ENCODE peak calls at places on chromosome 1, in seven cellular contexts. One of them, this sample, is unnamed.

GRCh38 chr1:18447509-18448220 is 33.1 kb upstream of the KLHDC7A start:
- DNase-seq in astrocyte: no peak
- DNase-seq in left ventricle myocardium inferior: no peak
- DNase-seq in neural progenitor cell: no peak
- DNase-seq in HCT116: no peak
- DNase-seq in A673: no peak
- DNase-seq in dorsolateral prefrontal cortex: no peak
- DNase-seq in this sample: no peak

GRCh38 chr1:199149591-199149990 is 510.8 kb downstream of the PTPRC start:
- DNase-seq in left ventricle myocardium inferior: no peak
- DNase-seq in A673: no peak
- DNase-seq in neural progenitor cell: no peak
- DNase-seq in astrocyte: no peak
- DNase-seq in HCT116: no peak
- DNase-seq in dorsolateral prefrontal cortex: no peak
- DNase-seq in this sample: no peak

GRCh38 chr1:21082078-21082477 is 94.6 kb downstream of the EIF4G3 start:
- DNase-seq in neural progenitor cell: no peak
- DNase-seq in HCT116: no peak
- DNase-seq in A673: no peak
- DNase-seq in left ventricle myocardium inferior: no peak
- DNase-seq in dorsolateral prefrontal cortex: no peak
- DNase-seq in astrocyte: no peak
- DNase-seq in this sample: no peak

GRCh38 chr1:235708390-235708962 is 58.9 kb upstream of the GNG4 start:
- DNase-seq in A673: no peak
- DNase-seq in dorsolateral prefrontal cortex: no peak
- DNase-seq in left ventricle myocardium inferior: no peak
- DNase-seq in astrocyte: peak; percentile 43
- DNase-seq in neural progenitor cell: no peak
- DNase-seq in HCT116: peak; percentile 79
- DNase-seq in this sample: no peak

GRCh38 chr1:202034683-202035462 is 24.5 kb downstream of the ELF3 start:
- DNase-seq in HCT116: peak; percentile 91
- DNase-seq in A673: peak; percentile 93
- DNase-seq in left ventricle myocardium inferior: peak; percentile 71
- DNase-seq in dorsolateral prefrontal cortex: no peak
- DNase-seq in neural progenitor cell: no peak
- DNase-seq in astrocyte: peak; percentile 96
- DNase-seq in this sample: peak; percentile 70

GRCh38 chr1:162670928-162671663 is 38.8 kb downstream of the DDR2 start:
- DNase-seq in HCT116: no peak
- DNase-seq in left ventricle myocardium inferior: no peak
- DNase-seq in astrocyte: peak; percentile 77
- DNase-seq in A673: no peak
- DNase-seq in dorsolateral prefrontal cortex: no peak
- DNase-seq in neural progenitor cell: no peak
- DNase-seq in this sample: peak; percentile 53

GRCh38 chr1:41365772-41366427 is 4.7 kb downstream of the FOXO6 start:
- DNase-seq in A673: peak; percentile 63
- DNase-seq in neural progenitor cell: peak; percentile 43
- DNase-seq in dorsolateral prefrontal cortex: peak; percentile 36
- DNase-seq in left ventricle myocardium inferior: no peak
- DNase-seq in astrocyte: no peak
- DNase-seq in HCT116: no peak
- DNase-seq in this sample: no peak

GRCh38 chr1:237760981-237761380 is 129.7 kb downstream of the ZP4 start:
- DNase-seq in A673: no peak
- DNase-seq in astrocyte: no peak
- DNase-seq in dorsolateral prefrontal cortex: no peak
- DNase-seq in neural progenitor cell: no peak
- DNase-seq in HCT116: no peak
- DNase-seq in left ventricle myocardium inferior: no peak
- DNase-seq in this sample: no peak

GRCh38 chr1:18059206-18059605 is 48.4 kb upstream of the IGSF21 start:
- DNase-seq in neural progenitor cell: no peak
- DNase-seq in A673: no peak
- DNase-seq in dorsolateral prefrontal cortex: peak; percentile 57
- DNase-seq in astrocyte: no peak
- DNase-seq in left ventricle myocardium inferior: no peak
- DNase-seq in HCT116: no peak
- DNase-seq in this sample: no peak

GRCh38 chr1:13583592-13583963 is at the start of gene PDPN:
- DNase-seq in left ventricle myocardium inferior: peak; percentile 43
- DNase-seq in HCT116: no peak
- DNase-seq in neural progenitor cell: peak; percentile 86
- DNase-seq in A673: peak; percentile 18
- DNase-seq in dorsolateral prefrontal cortex: no peak
- DNase-seq in astrocyte: peak; percentile 59
- DNase-seq in this sample: peak; percentile 86

GRCh38 chr1:172352435-172352834 is 68.0 kb upstream of the C1orf105 start:
- DNase-seq in left ventricle myocardium inferior: no peak
- DNase-seq in HCT116: peak; percentile 73
- DNase-seq in neural progenitor cell: no peak
- DNase-seq in astrocyte: peak; percentile 77
- DNase-seq in dorsolateral prefrontal cortex: no peak
- DNase-seq in A673: no peak
- DNase-seq in this sample: no peak

GRCh38 chr1:172354291-172354940 is 66.1 kb upstream of the C1orf105 start:
- DNase-seq in astrocyte: no peak
- DNase-seq in A673: no peak
- DNase-seq in HCT116: no peak
- DNase-seq in dorsolateral prefrontal cortex: no peak
- DNase-seq in neural progenitor cell: no peak
- DNase-seq in left ventricle myocardium inferior: no peak
- DNase-seq in this sample: no peak

GRCh38 chr1:172350781-172351180 is 69.7 kb upstream of the C1orf105 start:
- DNase-seq in left ventricle myocardium inferior: no peak
- DNase-seq in A673: no peak
- DNase-seq in astrocyte: no peak
- DNase-seq in HCT116: no peak
- DNase-seq in neural progenitor cell: no peak
- DNase-seq in dorsolateral prefrontal cortex: no peak
- DNase-seq in this sample: no peak

GRCh38 chr1:172351347-172351746 is 69.1 kb upstream of the C1orf105 start:
- DNase-seq in astrocyte: peak; percentile 39
- DNase-seq in HCT116: no peak
- DNase-seq in left ventricle myocardium inferior: no peak
- DNase-seq in dorsolateral prefrontal cortex: no peak
- DNase-seq in A673: peak; percentile 43
- DNase-seq in neural progenitor cell: no peak
- DNase-seq in this sample: no peak

DNA sequence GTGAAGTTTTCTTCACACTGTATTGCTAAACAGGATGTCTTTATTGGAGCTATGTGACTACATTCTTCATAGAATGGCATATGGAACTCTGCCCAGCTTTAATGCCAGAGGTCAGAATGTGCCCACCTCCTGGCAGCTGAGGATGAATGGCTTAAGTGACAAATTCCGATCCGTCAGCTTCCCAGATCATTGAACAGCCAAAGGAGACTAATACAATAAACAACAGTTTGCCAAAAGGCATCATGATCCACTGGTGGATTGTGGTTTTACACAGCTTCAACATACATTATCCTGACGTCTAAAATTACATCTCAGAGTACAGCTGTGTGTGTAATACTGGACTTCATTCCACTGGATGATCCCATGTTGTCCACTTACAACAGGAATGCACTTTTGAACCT is 68.7 kb upstream of the C1orf105 start:
- DNase-seq in HCT116: no peak
- DNase-seq in dorsolateral prefrontal cortex: no peak
- DNase-seq in neural progenitor cell: no peak
- DNase-seq in A673: peak; percentile 26
- DNase-seq in astrocyte: peak; percentile 83
- DNase-seq in left ventricle myocardium inferior: no peak
- DNase-seq in this sample: no peak
- H3K27ac ChIP-seq in HCT116: peak overlapping the region; percentile 37
- H3K27ac ChIP-seq in dorsolateral prefrontal cortex: no peak overlapping the region
- H3K27ac ChIP-seq in neural progenitor cell: no peak overlapping the region
- H3K27ac ChIP-seq in A673: peak overlapping the region; percentile 8
- H3K27ac ChIP-seq in astrocyte: peak overlapping the region; percentile 25
- H3K27ac ChIP-seq in left ventricle myocardium inferior: no peak overlapping the region
- H3K27ac ChIP-seq in this sample: no peak overlapping the region

GRCh38 chr1:10794724-10795304 is 1.6 kb downstream of the CASZ1 start:
- DNase-seq in A673: peak; percentile 23
- DNase-seq in dorsolateral prefrontal cortex: no peak
- DNase-seq in left ventricle myocardium inferior: peak; percentile 59
- DNase-seq in HCT116: no peak
- DNase-seq in neural progenitor cell: peak; percentile 66
- DNase-seq in astrocyte: no peak
- DNase-seq in this sample: no peak

GRCh38 chr1:10795305-10796021 is 983 bp downstream of the CASZ1 start:
- DNase-seq in left ventricle myocardium inferior: peak; percentile 37
- DNase-seq in dorsolateral prefrontal cortex: no peak
- DNase-seq in astrocyte: no peak
- DNase-seq in HCT116: no peak
- DNase-seq in neural progenitor cell: peak; percentile 45
- DNase-seq in A673: peak; percentile 35
- DNase-seq in this sample: no peak

GRCh38 chr1:10790155-10790707 is 6.2 kb downstream of the CASZ1 start:
- DNase-seq in A673: no peak
- DNase-seq in astrocyte: no peak
- DNase-seq in HCT116: no peak
- DNase-seq in neural progenitor cell: no peak
- DNase-seq in dorsolateral prefrontal cortex: no peak
- DNase-seq in left ventricle myocardium inferior: no peak
- DNase-seq in this sample: no peak

GRCh38 chr1:10791117-10791951 is 5.1 kb downstream of the CASZ1 start:
- DNase-seq in dorsolateral prefrontal cortex: no peak
- DNase-seq in HCT116: no peak
- DNase-seq in left ventricle myocardium inferior: no peak
- DNase-seq in A673: no peak
- DNase-seq in neural progenitor cell: peak; percentile 39
- DNase-seq in astrocyte: no peak
- DNase-seq in this sample: no peak

DNA sequence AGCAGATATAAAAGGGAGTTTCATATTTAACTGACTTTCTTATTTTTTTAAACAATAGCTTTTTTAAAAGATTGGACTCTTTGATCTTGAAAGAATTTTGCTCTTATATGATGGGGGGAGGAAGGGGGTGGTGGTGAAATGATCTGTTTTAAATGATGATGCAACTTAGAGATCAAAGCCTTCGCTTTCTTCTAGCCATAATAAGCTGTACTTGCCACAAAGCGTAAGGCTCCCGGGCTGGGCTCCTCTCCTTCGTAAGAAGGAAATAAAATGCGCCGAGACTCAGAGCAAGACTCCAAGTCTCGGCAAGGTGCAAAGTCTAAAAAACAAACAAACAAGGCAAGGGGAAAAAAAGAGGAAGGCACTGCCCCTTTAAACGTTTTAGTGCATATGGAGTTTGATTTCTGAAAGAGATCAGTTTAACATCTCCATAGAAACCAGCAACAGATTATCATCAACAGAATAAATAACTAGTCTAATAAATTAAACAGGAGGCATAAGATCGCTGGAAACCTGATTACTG is 3.3 kb downstream of the CASZ1 start:
- DNase-seq in left ventricle myocardium inferior: no peak
- DNase-seq in neural progenitor cell: peak; percentile 66
- DNase-seq in astrocyte: peak; percentile 15
- DNase-seq in dorsolateral prefrontal cortex: no peak
- DNase-seq in HCT116: no peak
- DNase-seq in A673: peak; percentile 56
- DNase-seq in this sample: no peak
- H3K4me3 ChIP-seq in left ventricle myocardium inferior: peak overlapping the region; percentile 88
- H3K4me3 ChIP-seq in neural progenitor cell: peak overlapping the region; percentile 91
- H3K4me3 ChIP-seq in astrocyte: no peak overlapping the region
- H3K4me3 ChIP-seq in dorsolateral prefrontal cortex: peak overlapping the region; percentile 66
- H3K4me3 ChIP-seq in HCT116: peak overlapping the region; percentile 73
- H3K4me3 ChIP-seq in A673: peak overlapping the region; percentile 68
- H3K4me3 ChIP-seq in this sample: peak overlapping the region; percentile 61

GRCh38 chr1:32333251-32333963 is 2.6 kb downstream of the MARCKSL1 start:
- DNase-seq in HCT116: no peak
- DNase-seq in neural progenitor cell: no peak
- DNase-seq in left ventricle myocardium inferior: no peak
- DNase-seq in A673: no peak
- DNase-seq in dorsolateral prefrontal cortex: no peak
- DNase-seq in astrocyte: no peak
- DNase-seq in this sample: no peak

GRCh38 chr1:32335951-32336867 is at the start of gene MARCKSL1:
- DNase-seq in astrocyte: peak; percentile 36
- DNase-seq in A673: peak; percentile 85
- DNase-seq in neural progenitor cell: peak; percentile 92
- DNase-seq in HCT116: peak; percentile 32
- DNase-seq in dorsolateral prefrontal cortex: peak; percentile 86
- DNase-seq in left ventricle myocardium inferior: peak; percentile 88
- DNase-seq in this sample: peak; percentile 94

GRCh38 chr1:32335619-32335950 is 448 bp downstream of the MARCKSL1 start:
- DNase-seq in neural progenitor cell: peak; percentile 71
- DNase-seq in A673: no peak
- DNase-seq in dorsolateral prefrontal cortex: no peak
- DNase-seq in astrocyte: no peak
- DNase-seq in HCT116: no peak
- DNase-seq in left ventricle myocardium inferior: no peak
- DNase-seq in this sample: no peak

GRCh38 chr1:32334274-32334861 is 1.7 kb downstream of the MARCKSL1 start:
- DNase-seq in left ventricle myocardium inferior: no peak
- DNase-seq in neural progenitor cell: no peak
- DNase-seq in dorsolateral prefrontal cortex: no peak
- DNase-seq in astrocyte: no peak
- DNase-seq in A673: peak; percentile 37
- DNase-seq in HCT116: no peak
- DNase-seq in this sample: no peak

DNA sequence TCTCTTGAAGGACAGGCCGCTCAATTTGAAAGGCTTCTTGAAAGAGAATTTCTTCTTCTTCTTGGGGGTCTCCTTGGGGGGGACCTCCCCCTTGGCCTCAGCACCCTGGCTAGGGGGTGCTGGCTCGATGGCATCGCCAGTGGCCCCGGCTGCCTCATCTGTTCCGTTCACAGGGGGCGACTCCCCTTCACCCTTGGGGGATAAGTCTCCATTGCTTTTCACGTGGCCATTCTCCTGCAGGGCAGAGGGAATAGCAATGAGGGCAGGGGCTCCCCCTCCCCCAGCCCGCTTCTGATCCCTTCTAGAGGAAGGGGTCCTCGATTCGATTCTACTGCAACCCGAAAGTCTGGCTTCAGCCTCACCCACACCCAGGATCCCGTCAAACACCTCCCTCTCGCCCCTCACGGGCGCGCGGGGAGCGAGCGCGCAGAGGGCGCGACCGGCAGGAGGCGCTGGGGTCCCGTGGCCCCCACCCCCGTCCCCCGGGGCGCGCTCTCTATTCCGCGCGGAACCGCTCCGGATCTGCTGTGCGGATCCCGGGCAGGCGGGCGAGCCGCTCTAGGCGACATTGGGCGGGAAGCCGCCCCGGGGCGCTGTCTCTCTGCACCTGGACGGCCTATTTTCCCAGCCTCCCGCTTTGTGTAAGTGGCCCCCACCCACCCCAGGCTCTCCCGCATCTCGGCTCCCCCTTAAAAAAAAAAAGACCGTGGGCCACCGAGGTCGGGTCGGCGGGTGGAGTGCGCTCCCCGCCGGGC is 992 bp downstream of the MARCKSL1 start:
- DNase-seq in HCT116: no peak
- DNase-seq in astrocyte: no peak
- DNase-seq in dorsolateral prefrontal cortex: no peak
- DNase-seq in A673: peak; percentile 76
- DNase-seq in neural progenitor cell: peak; percentile 74
- DNase-seq in left ventricle myocardium inferior: peak; percentile 56
- DNase-seq in this sample: peak; percentile 62
- H3K27ac ChIP-seq in HCT116: peak overlapping the region; percentile 70
- H3K27ac ChIP-seq in astrocyte: peak overlapping the region; percentile 69
- H3K27ac ChIP-seq in dorsolateral prefrontal cortex: peak overlapping the region; percentile 100
- H3K27ac ChIP-seq in A673: peak overlapping the region; percentile 96
- H3K27ac ChIP-seq in neural progenitor cell: peak overlapping the region; percentile 93
- H3K27ac ChIP-seq in left ventricle myocardium inferior: peak overlapping the region; percentile 79
- H3K27ac ChIP-seq in this sample: peak overlapping the region; percentile 85

GRCh38 chr1:116365857-116366256 is 7.2 kb upstream of the ATP1A1 start:
- DNase-seq in A673: no peak
- DNase-seq in dorsolateral prefrontal cortex: no peak
- DNase-seq in HCT116: no peak
- DNase-seq in astrocyte: no peak
- DNase-seq in neural progenitor cell: no peak
- DNase-seq in left ventricle myocardium inferior: no peak
- DNase-seq in this sample: no peak
- H3K4me3 ChIP-seq in A673: no peak overlapping the region
- H3K4me3 ChIP-seq in dorsolateral prefrontal cortex: no peak overlapping the region
- H3K4me3 ChIP-seq in HCT116: no peak overlapping the region
- H3K4me3 ChIP-seq in astrocyte: no peak overlapping the region
- H3K4me3 ChIP-seq in neural progenitor cell: no peak overlapping the region
- H3K4me3 ChIP-seq in left ventricle myocardium inferior: no peak overlapping the region
- H3K4me3 ChIP-seq in this sample: no peak overlapping the region

This sample was measured in ovary.